ENCODE peak calls at places on chromosomes 4 and X, in eight cellular contexts. One of them, this sample, is unnamed.

GRCh38 chr4:139458999-139459398 is 5.1 kb downstream of the RAB33B start:
- DNase-seq in A549: no peak
- DNase-seq in 8988T: no peak
- DNase-seq in hepatic stellate cell: no peak
- DNase-seq in EL: peak
- DNase-seq in GM23338: no peak
- DNase-seq in coronary artery: no peak
- DNase-seq in activated T-cell treated with anti-CD3 and anti-CD28 coated beads, Interleukin-2, amount 50 U/mL, for 72 hours: no peak
- DNase-seq in this sample: no peak

GRCh38 chr4:92519727-92520126 is 216.0 kb downstream of the GRID2 start:
- DNase-seq in A549: no peak
- DNase-seq in 8988T: no peak
- DNase-seq in hepatic stellate cell: no peak
- DNase-seq in EL: no peak
- DNase-seq in GM23338: peak
- DNase-seq in coronary artery: no peak
- DNase-seq in activated T-cell treated with anti-CD3 and anti-CD28 coated beads, Interleukin-2, amount 50 U/mL, for 72 hours: no peak
- DNase-seq in this sample: no peak

GRCh38 chr4:87819281-87819919 is 13.4 kb upstream of the MEPE start:
- DNase-seq in A549: no peak
- DNase-seq in 8988T: no peak
- DNase-seq in hepatic stellate cell: peak
- DNase-seq in EL: peak
- DNase-seq in GM23338: peak
- DNase-seq in coronary artery: no peak
- DNase-seq in activated T-cell treated with anti-CD3 and anti-CD28 coated beads, Interleukin-2, amount 50 U/mL, for 72 hours: no peak
- DNase-seq in this sample: no peak

GRCh38 chr4:83618431-83618830 is 82.5 kb downstream of the GPAT3 start:
- DNase-seq in A549: peak
- DNase-seq in 8988T: peak
- DNase-seq in hepatic stellate cell: peak
- DNase-seq in EL: peak
- DNase-seq in GM23338: peak
- DNase-seq in coronary artery: no peak
- DNase-seq in activated T-cell treated with anti-CD3 and anti-CD28 coated beads, Interleukin-2, amount 50 U/mL, for 72 hours: no peak
- DNase-seq in this sample: no peak

GRCh38 chr4:15765306-15765705 is 12.8 kb upstream of the CD38 start:
- DNase-seq in A549: no peak
- DNase-seq in 8988T: no peak
- DNase-seq in hepatic stellate cell: no peak
- DNase-seq in EL: no peak
- DNase-seq in GM23338: no peak
- DNase-seq in coronary artery: no peak
- DNase-seq in activated T-cell treated with anti-CD3 and anti-CD28 coated beads, Interleukin-2, amount 50 U/mL, for 72 hours: no peak
- DNase-seq in this sample: no peak

GRCh38 chr4:149735796-149736195 is 79.8 kb downstream of the IQCM start:
- DNase-seq in A549: no peak
- DNase-seq in 8988T: no peak
- DNase-seq in hepatic stellate cell: no peak
- DNase-seq in EL: no peak
- DNase-seq in GM23338: no peak
- DNase-seq in coronary artery: no peak
- DNase-seq in activated T-cell treated with anti-CD3 and anti-CD28 coated beads, Interleukin-2, amount 50 U/mL, for 72 hours: no peak
- DNase-seq in this sample: no peak

GRCh38 chr4:173410106-173410505 is 11.2 kb upstream of the SCRG1 start:
- DNase-seq in A549: no peak
- DNase-seq in 8988T: no peak
- DNase-seq in hepatic stellate cell: no peak
- DNase-seq in EL: no peak
- DNase-seq in GM23338: no peak
- DNase-seq in coronary artery: no peak
- DNase-seq in activated T-cell treated with anti-CD3 and anti-CD28 coated beads, Interleukin-2, amount 50 U/mL, for 72 hours: no peak
- DNase-seq in this sample: no peak

GRCh38 chr4:170420255-170420693 is 330.5 kb upstream of the AADAT start:
- DNase-seq in A549: no peak
- DNase-seq in 8988T: no peak
- DNase-seq in hepatic stellate cell: no peak
- DNase-seq in EL: peak
- DNase-seq in GM23338: no peak
- DNase-seq in coronary artery: no peak
- DNase-seq in activated T-cell treated with anti-CD3 and anti-CD28 coated beads, Interleukin-2, amount 50 U/mL, for 72 hours: no peak
- DNase-seq in this sample: no peak

GRCh38 chrX:4844376-4844775 is 1130.9 kb upstream of the PRKX start:
- DNase-seq in A549: no peak
- DNase-seq in 8988T: no peak
- DNase-seq in hepatic stellate cell: no peak
- DNase-seq in EL: no peak
- DNase-seq in GM23338: no peak
- DNase-seq in coronary artery: no peak
- DNase-seq in activated T-cell treated with anti-CD3 and anti-CD28 coated beads, Interleukin-2, amount 50 U/mL, for 72 hours: no peak
- DNase-seq in this sample: no peak

GRCh38 chrX:70432936-70433847 is 10.1 kb downstream of the GDPD2 start:
- DNase-seq in A549: no peak
- DNase-seq in 8988T: no peak
- DNase-seq in hepatic stellate cell: no peak
- DNase-seq in EL: no peak
- DNase-seq in GM23338: no peak
- DNase-seq in coronary artery: no peak
- DNase-seq in activated T-cell treated with anti-CD3 and anti-CD28 coated beads, Interleukin-2, amount 50 U/mL, for 72 hours: no peak
- DNase-seq in this sample: no peak

GRCh38 chr4:108978066-108978465 is 215.2 kb upstream of the ETNPPL start:
- DNase-seq in A549: no peak
- DNase-seq in 8988T: no peak
- DNase-seq in hepatic stellate cell: no peak
- DNase-seq in EL: no peak
- DNase-seq in GM23338: no peak
- DNase-seq in coronary artery: no peak
- DNase-seq in activated T-cell treated with anti-CD3 and anti-CD28 coated beads, Interleukin-2, amount 50 U/mL, for 72 hours: no peak
- DNase-seq in this sample: no peak

GRCh38 chr4:142463195-142463594 is 382.9 kb downstream of the INPP4B start:
- DNase-seq in A549: no peak
- DNase-seq in 8988T: no peak
- DNase-seq in hepatic stellate cell: no peak
- DNase-seq in EL: no peak
- DNase-seq in GM23338: no peak
- DNase-seq in coronary artery: no peak
- DNase-seq in activated T-cell treated with anti-CD3 and anti-CD28 coated beads, Interleukin-2, amount 50 U/mL, for 72 hours: no peak
- DNase-seq in this sample: no peak

GRCh38 chrX:68599256-68600152 is 48.0 kb upstream of the STARD8 start:
- DNase-seq in A549: peak
- DNase-seq in 8988T: no peak
- DNase-seq in hepatic stellate cell: peak
- DNase-seq in EL: peak
- DNase-seq in GM23338: peak
- DNase-seq in coronary artery: no peak
- DNase-seq in activated T-cell treated with anti-CD3 and anti-CD28 coated beads, Interleukin-2, amount 50 U/mL, for 72 hours: no peak
- DNase-seq in this sample: no peak

GRCh38 chr4:140135529-140136021 is 18.4 kb downstream of the MAML3 start:
- DNase-seq in A549: no peak
- DNase-seq in 8988T: no peak
- DNase-seq in hepatic stellate cell: no peak
- DNase-seq in EL: peak
- DNase-seq in GM23338: no peak
- DNase-seq in coronary artery: peak
- DNase-seq in activated T-cell treated with anti-CD3 and anti-CD28 coated beads, Interleukin-2, amount 50 U/mL, for 72 hours: no peak
- DNase-seq in this sample: no peak

GRCh38 chr4:1033840-1034551 is 22.6 kb downstream of the FGFRL1 start:
- DNase-seq in A549: no peak
- DNase-seq in 8988T: peak
- DNase-seq in hepatic stellate cell: peak
- DNase-seq in EL: no peak
- DNase-seq in GM23338: no peak
- DNase-seq in coronary artery: no peak
- DNase-seq in activated T-cell treated with anti-CD3 and anti-CD28 coated beads, Interleukin-2, amount 50 U/mL, for 72 hours: no peak
- DNase-seq in this sample: no peak

This sample was measured in vagina.